ENCODE peak calls at places on chromosomes 4 and X, in seven cellular contexts. One of them, this sample, is unnamed.

GRCh38 chrX:146264763-146265375 is 447.2 kb downstream of the SLITRK2 start:
- DNase-seq in neural progenitor cell: no peak
- DNase-seq in left lung: no peak
- DNase-seq in dorsolateral prefrontal cortex: no peak
- DNase-seq in stomach: no peak
- DNase-seq in RWPE1: no peak
- DNase-seq in colonic mucosa: no peak
- DNase-seq in this sample: no peak

GRCh38 chr4:80186666-80187065 is 10.6 kb upstream of the PRDM8 start:
- DNase-seq in dorsolateral prefrontal cortex: no peak
- DNase-seq in stomach: no peak
- DNase-seq in left lung: no peak
- DNase-seq in neural progenitor cell: peak
- DNase-seq in RWPE1: no peak
- DNase-seq in colonic mucosa: no peak
- DNase-seq in this sample: no peak

GRCh38 chr4:140903522-140903928 is 147.3 kb upstream of the TBC1D9 start:
- DNase-seq in neural progenitor cell: no peak
- DNase-seq in colonic mucosa: no peak
- DNase-seq in left lung: peak
- DNase-seq in dorsolateral prefrontal cortex: no peak
- DNase-seq in RWPE1: no peak
- DNase-seq in stomach: no peak
- DNase-seq in this sample: no peak

GRCh38 chr4:137370206-137370633 is 162.1 kb downstream of the PCDH18 start:
- DNase-seq in dorsolateral prefrontal cortex: no peak
- DNase-seq in colonic mucosa: no peak
- DNase-seq in stomach: no peak
- DNase-seq in left lung: no peak
- DNase-seq in neural progenitor cell: no peak
- DNase-seq in RWPE1: peak
- DNase-seq in this sample: peak

GRCh38 chr4:146252941-146253340 is 38.6 kb downstream of the REELD1 start:
- DNase-seq in neural progenitor cell: no peak
- DNase-seq in dorsolateral prefrontal cortex: no peak
- DNase-seq in stomach: no peak
- DNase-seq in colonic mucosa: no peak
- DNase-seq in left lung: no peak
- DNase-seq in RWPE1: no peak
- DNase-seq in this sample: no peak

GRCh38 chr4:75844151-75844662 is 58.0 kb downstream of the PPEF2 start:
- DNase-seq in stomach: no peak
- DNase-seq in left lung: no peak
- DNase-seq in RWPE1: no peak
- DNase-seq in dorsolateral prefrontal cortex: no peak
- DNase-seq in neural progenitor cell: no peak
- DNase-seq in colonic mucosa: no peak
- DNase-seq in this sample: no peak

GRCh38 chrX:69051901-69052300 is 113.4 kb downstream of the PJA1 start:
- DNase-seq in colonic mucosa: no peak
- DNase-seq in stomach: no peak
- DNase-seq in left lung: no peak
- DNase-seq in RWPE1: no peak
- DNase-seq in dorsolateral prefrontal cortex: no peak
- DNase-seq in neural progenitor cell: no peak
- DNase-seq in this sample: no peak

GRCh38 chr4:16056681-16057400 is 27.0 kb downstream of the PROM1 start:
- DNase-seq in left lung: no peak
- DNase-seq in dorsolateral prefrontal cortex: no peak
- DNase-seq in neural progenitor cell: peak
- DNase-seq in RWPE1: no peak
- DNase-seq in stomach: no peak
- DNase-seq in colonic mucosa: no peak
- DNase-seq in this sample: no peak

GRCh38 chr4:184313710-184314659 is 96.3 kb upstream of the ENPP6 start:
- DNase-seq in stomach: no peak
- DNase-seq in colonic mucosa: peak
- DNase-seq in left lung: no peak
- DNase-seq in neural progenitor cell: no peak
- DNase-seq in dorsolateral prefrontal cortex: no peak
- DNase-seq in RWPE1: no peak
- DNase-seq in this sample: no peak

GRCh38 chrX:20729421-20729820 is 462.7 kb upstream of the RPS6KA3 start:
- DNase-seq in neural progenitor cell: no peak
- DNase-seq in RWPE1: no peak
- DNase-seq in dorsolateral prefrontal cortex: no peak
- DNase-seq in stomach: no peak
- DNase-seq in colonic mucosa: no peak
- DNase-seq in left lung: no peak
- DNase-seq in this sample: no peak

GRCh38 chr4:184398741-184399504 is 75.4 kb downstream of the IRF2 start:
- DNase-seq in stomach: no peak
- DNase-seq in colonic mucosa: no peak
- DNase-seq in neural progenitor cell: no peak
- DNase-seq in dorsolateral prefrontal cortex: no peak
- DNase-seq in left lung: no peak
- DNase-seq in RWPE1: no peak
- DNase-seq in this sample: no peak

GRCh38 chr4:180950377-180950776 is 1292.8 kb upstream of the TENM3 start:
- DNase-seq in dorsolateral prefrontal cortex: no peak
- DNase-seq in stomach: no peak
- DNase-seq in RWPE1: no peak
- DNase-seq in neural progenitor cell: no peak
- DNase-seq in colonic mucosa: no peak
- DNase-seq in left lung: no peak
- DNase-seq in this sample: no peak

GRCh38 chr4:183888564-183888963 is 16.5 kb upstream of the STOX2 start:
- DNase-seq in colonic mucosa: no peak
- DNase-seq in stomach: no peak
- DNase-seq in RWPE1: no peak
- DNase-seq in left lung: no peak
- DNase-seq in neural progenitor cell: no peak
- DNase-seq in dorsolateral prefrontal cortex: no peak
- DNase-seq in this sample: no peak

GRCh38 chrX:103550415-103551051 is 31.2 kb upstream of the RAB40A start:
- DNase-seq in colonic mucosa: no peak
- DNase-seq in neural progenitor cell: no peak
- DNase-seq in RWPE1: no peak
- DNase-seq in left lung: no peak
- DNase-seq in stomach: no peak
- DNase-seq in dorsolateral prefrontal cortex: no peak
- DNase-seq in this sample: no peak

DNA sequence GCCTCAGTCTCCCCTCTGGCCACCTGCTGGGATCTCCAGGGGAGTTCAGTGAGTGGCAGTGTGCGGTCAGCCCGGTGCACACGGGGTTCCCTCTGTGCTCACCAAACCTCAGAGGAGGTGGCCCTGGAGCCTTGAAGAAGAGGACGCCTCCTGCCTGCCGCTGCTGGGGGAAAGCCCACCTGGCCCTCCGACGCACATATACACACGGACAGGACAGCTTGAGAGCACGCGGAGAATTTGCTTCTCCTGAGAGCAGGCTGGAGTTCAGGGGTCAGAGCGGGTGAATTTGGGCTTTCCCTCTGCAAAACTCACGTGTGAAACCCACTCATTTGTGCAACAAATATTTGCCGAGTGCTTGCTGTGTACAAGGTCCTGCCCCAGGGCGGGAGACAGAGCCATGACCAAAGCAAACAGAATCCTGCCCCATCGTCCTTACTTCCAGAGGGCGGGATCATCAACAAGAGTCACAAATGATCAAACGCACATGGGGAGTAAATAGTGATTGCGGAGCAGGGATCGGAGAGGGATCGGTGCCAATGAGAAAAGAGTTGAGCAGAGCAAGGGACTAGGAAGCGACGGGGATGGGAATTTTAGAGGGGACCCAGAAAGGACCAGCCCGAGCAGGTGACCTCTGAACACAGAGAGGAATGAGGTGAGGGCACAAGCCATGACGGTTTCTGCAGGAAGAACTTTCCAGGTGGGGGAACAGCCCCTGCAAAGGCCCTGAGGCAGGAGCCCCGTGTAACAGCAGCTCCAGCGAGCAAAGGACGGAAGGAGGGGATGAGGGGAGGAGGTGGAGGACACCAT is 17.6 kb downstream of the BLOC1S4 start:
- DNase-seq in dorsolateral prefrontal cortex: no peak
- DNase-seq in neural progenitor cell: no peak
- DNase-seq in left lung: no peak
- DNase-seq in stomach: no peak
- DNase-seq in colonic mucosa: no peak
- DNase-seq in RWPE1: no peak
- DNase-seq in this sample: no peak
- H3K27ac ChIP-seq in dorsolateral prefrontal cortex: peak
- H3K27ac ChIP-seq in neural progenitor cell: no peak
- H3K27ac ChIP-seq in left lung: no peak
- H3K27ac ChIP-seq in stomach: peak
- H3K27ac ChIP-seq in colonic mucosa: no peak
- H3K27ac ChIP-seq in RWPE1: peak
- H3K27ac ChIP-seq in this sample: no peak

GRCh38 chr4:99321241-99322191 is at the start of gene ADH1B:
- DNase-seq in colonic mucosa: no peak
- DNase-seq in stomach: no peak
- DNase-seq in RWPE1: no peak
- DNase-seq in left lung: no peak
- DNase-seq in dorsolateral prefrontal cortex: no peak
- DNase-seq in neural progenitor cell: peak
- DNase-seq in this sample: no peak
- H3K27ac ChIP-seq in colonic mucosa: no peak
- H3K27ac ChIP-seq in stomach: peak
- H3K27ac ChIP-seq in RWPE1: no peak
- H3K27ac ChIP-seq in left lung: peak
- H3K27ac ChIP-seq in dorsolateral prefrontal cortex: no peak
- H3K27ac ChIP-seq in neural progenitor cell: peak
- H3K27ac ChIP-seq in this sample: no peak

GRCh38 chr4:48116582-48116981 is 17.5 kb downstream of the TXK start:
- DNase-seq in stomach: no peak
- DNase-seq in colonic mucosa: no peak
- DNase-seq in neural progenitor cell: no peak
- DNase-seq in left lung: no peak
- DNase-seq in RWPE1: no peak
- DNase-seq in dorsolateral prefrontal cortex: no peak
- DNase-seq in this sample: no peak
- H3K27ac ChIP-seq in stomach: no peak
- H3K27ac ChIP-seq in colonic mucosa: no peak
- H3K27ac ChIP-seq in neural progenitor cell: no peak
- H3K27ac ChIP-seq in left lung: no peak
- H3K27ac ChIP-seq in RWPE1: no peak
- H3K27ac ChIP-seq in dorsolateral prefrontal cortex: no peak
- H3K27ac ChIP-seq in this sample: no peak

GRCh38 chr4:17597517-17597916 is 16.9 kb upstream of the MED28 start:
- DNase-seq in dorsolateral prefrontal cortex: no peak
- DNase-seq in stomach: no peak
- DNase-seq in colonic mucosa: peak
- DNase-seq in RWPE1: no peak
- DNase-seq in left lung: no peak
- DNase-seq in neural progenitor cell: no peak
- DNase-seq in this sample: no peak

GRCh38 chr4:17599826-17600225 is 14.6 kb upstream of the MED28 start:
- DNase-seq in left lung: no peak
- DNase-seq in neural progenitor cell: no peak
- DNase-seq in dorsolateral prefrontal cortex: no peak
- DNase-seq in RWPE1: no peak
- DNase-seq in stomach: no peak
- DNase-seq in colonic mucosa: no peak
- DNase-seq in this sample: no peak

DNA sequence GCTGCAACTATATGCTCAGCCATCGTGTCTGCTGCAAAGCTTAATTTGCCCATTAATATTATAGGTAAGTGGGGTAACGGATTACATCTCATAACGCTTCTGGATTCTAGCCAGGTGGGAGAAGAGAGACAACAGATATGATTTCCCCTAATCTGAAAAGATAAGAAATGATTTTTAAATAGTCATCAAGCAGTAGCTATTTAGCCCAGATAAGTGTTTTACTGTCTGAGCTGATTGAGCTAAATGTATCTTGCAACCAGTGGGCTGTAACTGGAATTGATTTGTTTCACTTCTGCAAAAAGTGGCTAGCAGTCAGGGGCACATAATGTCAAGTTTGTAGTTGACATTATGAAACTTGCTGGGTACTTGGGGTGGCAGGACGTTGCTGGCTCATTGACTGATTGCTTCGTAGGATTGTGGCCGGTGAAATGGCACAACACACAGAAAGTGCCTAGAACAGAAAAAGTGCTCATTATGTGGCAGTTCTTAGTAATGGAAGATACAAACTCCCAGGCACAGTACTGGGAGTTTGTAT is 18.5 kb downstream of the LAP3 start:
- DNase-seq in colonic mucosa: no peak
- DNase-seq in neural progenitor cell: no peak
- DNase-seq in left lung: no peak
- DNase-seq in stomach: no peak
- DNase-seq in RWPE1: no peak
- DNase-seq in dorsolateral prefrontal cortex: no peak
- DNase-seq in this sample: no peak
- H3K27ac ChIP-seq in colonic mucosa: no peak
- H3K27ac ChIP-seq in neural progenitor cell: no peak
- H3K27ac ChIP-seq in left lung: no peak
- H3K27ac ChIP-seq in stomach: no peak
- H3K27ac ChIP-seq in RWPE1: no peak
- H3K27ac ChIP-seq in dorsolateral prefrontal cortex: no peak
- H3K27ac ChIP-seq in this sample: no peak

GRCh38 chr4:88017516-88018302 is 10.3 kb downstream of the PKD2 start:
- DNase-seq in neural progenitor cell: no peak
- DNase-seq in left lung: no peak
- DNase-seq in RWPE1: peak
- DNase-seq in dorsolateral prefrontal cortex: no peak
- DNase-seq in colonic mucosa: no peak
- DNase-seq in stomach: no peak
- DNase-seq in this sample: peak
- H3K27ac ChIP-seq in neural progenitor cell: no peak
- H3K27ac ChIP-seq in left lung: peak
- H3K27ac ChIP-seq in RWPE1: peak
- H3K27ac ChIP-seq in dorsolateral prefrontal cortex: no peak
- H3K27ac ChIP-seq in colonic mucosa: peak
- H3K27ac ChIP-seq in stomach: peak
- H3K27ac ChIP-seq in this sample: peak

GRCh38 chr4:125401784-125402183 is 87.0 kb downstream of the FAT4 start:
- DNase-seq in dorsolateral prefrontal cortex: no peak
- DNase-seq in stomach: no peak
- DNase-seq in left lung: no peak
- DNase-seq in RWPE1: no peak
- DNase-seq in neural progenitor cell: no peak
- DNase-seq in colonic mucosa: no peak
- DNase-seq in this sample: no peak
- H3K27ac ChIP-seq in dorsolateral prefrontal cortex: no peak
- H3K27ac ChIP-seq in stomach: no peak
- H3K27ac ChIP-seq in left lung: no peak
- H3K27ac ChIP-seq in RWPE1: no peak
- H3K27ac ChIP-seq in neural progenitor cell: no peak
- H3K27ac ChIP-seq in colonic mucosa: no peak
- H3K27ac ChIP-seq in this sample: no peak

This sample was measured in epithelial cell of prostate.